ENCODE peak calls at places on chromosome 14, in four cellular contexts. H is T-helper 2 cell, Y is Caco-2, I is foreskin fibroblast. A is an unnamed sample.

GRCh38 chr14:105330491-105330895 is 15.9 kb downstream of the PACS2 start:
- DNase-seq in H (no peak), Y (no peak), I (peak), A (peak)

GRCh38 chr14:91264151-91265150 is 19.9 kb upstream of the GPR68 start:
- DNase-seq in H (no peak), Y (no peak), I (peak), A (no peak)

GRCh38 chr14:50619569-50620141 is 48.5 kb downstream of the SAV1 start:
- DNase-seq in H (no peak), Y (no peak), I (peak), A (peak)

GRCh38 chr14:68627050-68627867 is 165.6 kb downstream of the ZFP36L1 start:
- DNase-seq in H (no peak), Y (no peak), I (no peak), A (no peak)

GRCh38 chr14:105013150-105013787 is 7.6 kb downstream of the CDCA4 start:
- DNase-seq in H (no peak), Y (no peak), I (peak), A (no peak)

GRCh38 chr14:24721772-24722171 is 87.8 kb upstream of the GZMB start:
- DNase-seq in H (no peak), Y (no peak), I (peak), A (no peak)

GRCh38 chr14:96086032-96086431 is 46.9 kb downstream of the C14orf132 start:
- DNase-seq in H (no peak), Y (no peak), I (peak), A (peak)

GRCh38 chr14:24353551-24354529 is 14.0 kb upstream of the RIPK3 start:
- DNase-seq in H (no peak), Y (no peak), I (peak), A (peak)

GRCh38 chr14:93103392-93104080 is 12.2 kb downstream of the ITPK1 start:
- DNase-seq in H (peak), Y (no peak), I (no peak), A (no peak)

GRCh38 chr14:68248481-68249255 is 429.1 kb downstream of the RAD51B start:
- DNase-seq in H (no peak), Y (no peak), I (peak), A (peak)